ENCODE peak calls at places on chromosomes 2 and 18, in four cellular contexts. One of them, this sample, is unnamed.

GRCh38 chr18:57195341-57195740 is 48.5 kb downstream of the BOD1L2 start:
- DNase-seq in activated effector memory CD4-positive, alpha-beta T cell treated with Interleukin-2 at 50 U/mL for 16 hours: no peak
- DNase-seq in PC-9: no peak
- DNase-seq in SW480: no peak
- DNase-seq in this sample: no peak

GRCh38 chr2:25098558-25099486 is 56.9 kb downstream of the EFR3B start:
- DNase-seq in activated effector memory CD4-positive, alpha-beta T cell treated with Interleukin-2 at 50 U/mL for 16 hours: no peak
- DNase-seq in SW480: no peak
- DNase-seq in PC-9: no peak
- DNase-seq in this sample: no peak

GRCh38 chr2:240884221-240884620 is 11.7 kb downstream of the MAB21L4 start:
- DNase-seq in SW480: no peak
- DNase-seq in PC-9: no peak
- DNase-seq in activated effector memory CD4-positive, alpha-beta T cell treated with Interleukin-2 at 50 U/mL for 16 hours: no peak
- DNase-seq in this sample: no peak

GRCh38 chr2:154470386-154470785 is 228.1 kb upstream of the KCNJ3 start:
- DNase-seq in PC-9: no peak
- DNase-seq in SW480: no peak
- DNase-seq in activated effector memory CD4-positive, alpha-beta T cell treated with Interleukin-2 at 50 U/mL for 16 hours: no peak
- DNase-seq in this sample: no peak

GRCh38 chr2:172012688-172013358 is 13.1 kb downstream of the METAP1D start:
- DNase-seq in SW480: no peak
- DNase-seq in activated effector memory CD4-positive, alpha-beta T cell treated with Interleukin-2 at 50 U/mL for 16 hours: no peak
- DNase-seq in PC-9: no peak
- DNase-seq in this sample: no peak

GRCh38 chr2:237330539-237330938 is 83.4 kb downstream of the COL6A3 start:
- DNase-seq in SW480: no peak
- DNase-seq in activated effector memory CD4-positive, alpha-beta T cell treated with Interleukin-2 at 50 U/mL for 16 hours: no peak
- DNase-seq in PC-9: no peak
- DNase-seq in this sample: no peak

GRCh38 chr2:164145093-164145987 is 409.5 kb upstream of the FIGN start:
- DNase-seq in SW480: no peak
- DNase-seq in PC-9: no peak
- DNase-seq in activated effector memory CD4-positive, alpha-beta T cell treated with Interleukin-2 at 50 U/mL for 16 hours: no peak
- DNase-seq in this sample: no peak

GRCh38 chr2:145431181-145431951 is 911.4 kb upstream of the ZEB2 start:
- DNase-seq in activated effector memory CD4-positive, alpha-beta T cell treated with Interleukin-2 at 50 U/mL for 16 hours: no peak
- DNase-seq in PC-9: no peak
- DNase-seq in SW480: peak
- DNase-seq in this sample: no peak

GRCh38 chr2:221429741-221430491 is 142.2 kb downstream of the EPHA4 start:
- DNase-seq in PC-9: peak
- DNase-seq in activated effector memory CD4-positive, alpha-beta T cell treated with Interleukin-2 at 50 U/mL for 16 hours: no peak
- DNase-seq in SW480: no peak
- DNase-seq in this sample: no peak

GRCh38 chr2:240452471-240453256 is 17.2 kb downstream of the GPC1 start:
- DNase-seq in PC-9: peak
- DNase-seq in SW480: peak
- DNase-seq in activated effector memory CD4-positive, alpha-beta T cell treated with Interleukin-2 at 50 U/mL for 16 hours: no peak
- DNase-seq in this sample: peak

GRCh38 chr2:47048801-47049480 is 106.2 kb downstream of the STPG4 start:
- DNase-seq in PC-9: no peak
- DNase-seq in activated effector memory CD4-positive, alpha-beta T cell treated with Interleukin-2 at 50 U/mL for 16 hours: no peak
- DNase-seq in SW480: no peak
- DNase-seq in this sample: no peak

GRCh38 chr2:19332503-19332902 is 25.9 kb downstream of the OSR1 start:
- DNase-seq in PC-9: no peak
- DNase-seq in SW480: no peak
- DNase-seq in activated effector memory CD4-positive, alpha-beta T cell treated with Interleukin-2 at 50 U/mL for 16 hours: no peak
- DNase-seq in this sample: no peak

GRCh38 chr2:240888130-240888889 is 7.6 kb downstream of the MAB21L4 start:
- DNase-seq in SW480: no peak
- DNase-seq in PC-9: no peak
- DNase-seq in activated effector memory CD4-positive, alpha-beta T cell treated with Interleukin-2 at 50 U/mL for 16 hours: no peak
- DNase-seq in this sample: no peak

GRCh38 chr2:178804791-178805190 is 2.4 kb downstream of the TTN start:
- DNase-seq in activated effector memory CD4-positive, alpha-beta T cell treated with Interleukin-2 at 50 U/mL for 16 hours: no peak
- DNase-seq in SW480: peak
- DNase-seq in PC-9: no peak
- DNase-seq in this sample: peak

GRCh38 chr2:208062113-208062512 is 36.8 kb upstream of the PLEKHM3 start:
- DNase-seq in PC-9: no peak
- DNase-seq in SW480: peak
- DNase-seq in activated effector memory CD4-positive, alpha-beta T cell treated with Interleukin-2 at 50 U/mL for 16 hours: no peak
- DNase-seq in this sample: no peak

GRCh38 chr2:127638361-127639110 is 7.4 kb upstream of the GPR17 start:
- DNase-seq in activated effector memory CD4-positive, alpha-beta T cell treated with Interleukin-2 at 50 U/mL for 16 hours: no peak
- DNase-seq in SW480: no peak
- DNase-seq in PC-9: peak
- DNase-seq in this sample: no peak

GRCh38 chr2:46034535-46034934 is 262.7 kb upstream of the EPAS1 start:
- DNase-seq in activated effector memory CD4-positive, alpha-beta T cell treated with Interleukin-2 at 50 U/mL for 16 hours: no peak
- DNase-seq in PC-9: no peak
- DNase-seq in SW480: no peak
- DNase-seq in this sample: no peak

GRCh38 chr2:202022755-202023154 is 10.9 kb upstream of the FZD7 start:
- DNase-seq in activated effector memory CD4-positive, alpha-beta T cell treated with Interleukin-2 at 50 U/mL for 16 hours: no peak
- DNase-seq in PC-9: no peak
- DNase-seq in SW480: no peak
- DNase-seq in this sample: no peak

GRCh38 chr18:46155652-46156051 is 51.5 kb downstream of the HAUS1 start:
- DNase-seq in activated effector memory CD4-positive, alpha-beta T cell treated with Interleukin-2 at 50 U/mL for 16 hours: peak
- DNase-seq in SW480: no peak
- DNase-seq in PC-9: peak
- DNase-seq in this sample: no peak

GRCh38 chr2:72109291-72109690 is 38.4 kb downstream of the CYP26B1 start:
- DNase-seq in PC-9: no peak
- DNase-seq in activated effector memory CD4-positive, alpha-beta T cell treated with Interleukin-2 at 50 U/mL for 16 hours: no peak
- DNase-seq in SW480: no peak
- DNase-seq in this sample: no peak

GRCh38 chr2:218291318-218291933 is 877 bp downstream of the TMBIM1 start:
- DNase-seq in activated effector memory CD4-positive, alpha-beta T cell treated with Interleukin-2 at 50 U/mL for 16 hours: no peak
- DNase-seq in PC-9: no peak
- DNase-seq in SW480: no peak
- DNase-seq in this sample: no peak

GRCh38 chr18:48749768-48750167 is 201.0 kb downstream of the SMAD7 start:
- DNase-seq in SW480: no peak
- DNase-seq in activated effector memory CD4-positive, alpha-beta T cell treated with Interleukin-2 at 50 U/mL for 16 hours: no peak
- DNase-seq in PC-9: no peak
- DNase-seq in this sample: no peak

GRCh38 chr2:44789971-44790721 is 151.4 kb upstream of the SIX3 start:
- DNase-seq in PC-9: no peak
- DNase-seq in activated effector memory CD4-positive, alpha-beta T cell treated with Interleukin-2 at 50 U/mL for 16 hours: no peak
- DNase-seq in SW480: no peak
- DNase-seq in this sample: no peak

GRCh38 chr18:33264566-33264965 is 176.0 kb downstream of the CCDC178 start:
- DNase-seq in SW480: no peak
- DNase-seq in activated effector memory CD4-positive, alpha-beta T cell treated with Interleukin-2 at 50 U/mL for 16 hours: no peak
- DNase-seq in PC-9: no peak
- DNase-seq in this sample: no peak

GRCh38 chr2:104050632-104051242 is 803.2 kb upstream of the POU3F3 start:
- DNase-seq in activated effector memory CD4-positive, alpha-beta T cell treated with Interleukin-2 at 50 U/mL for 16 hours: no peak
- DNase-seq in PC-9: no peak
- DNase-seq in SW480: no peak
- DNase-seq in this sample: no peak

GRCh38 chr18:72375628-72376027 is 168.5 kb downstream of the CBLN2 start:
- DNase-seq in PC-9: no peak
- DNase-seq in SW480: peak
- DNase-seq in activated effector memory CD4-positive, alpha-beta T cell treated with Interleukin-2 at 50 U/mL for 16 hours: no peak
- DNase-seq in this sample: no peak